ENCODE peak calls at places on chromosomes 3 and 15, in ten cellular contexts. One of them, this sample, is unnamed.

GRCh38 chr3:52890735-52891134 is 6.6 kb downstream of the STIMATE start:
- DNase-seq in GM13976: no peak
- DNase-seq in dorsolateral prefrontal cortex: no peak
- DNase-seq in RPMI8226: no peak
- DNase-seq in ELR: peak; percentile 62
- DNase-seq in omental fat pad: no peak
- DNase-seq in heart right ventricle: no peak
- DNase-seq in left colon: no peak
- DNase-seq in AG08396: no peak
- DNase-seq in stimulated activated CD4-positive, alpha-beta T cell treated with anti-CD3 and anti-CD28 coated beads, Interleukin-2, amount 100 ng/mL, for 48 hours: no peak
- DNase-seq in this sample: no peak

GRCh38 chr3:46981932-46982471 is 2.5 kb downstream of the NBEAL2 start:
- DNase-seq in dorsolateral prefrontal cortex: no peak
- DNase-seq in omental fat pad: no peak
- DNase-seq in stimulated activated CD4-positive, alpha-beta T cell treated with anti-CD3 and anti-CD28 coated beads, Interleukin-2, amount 100 ng/mL, for 48 hours: no peak
- DNase-seq in RPMI8226: no peak
- DNase-seq in AG08396: no peak
- DNase-seq in left colon: peak; percentile 65
- DNase-seq in heart right ventricle: no peak
- DNase-seq in GM13976: no peak
- DNase-seq in ELR: no peak
- DNase-seq in this sample: no peak

GRCh38 chr15:74398183-74398582 is 30.7 kb upstream of the CYP11A1 start:
- DNase-seq in RPMI8226: peak; percentile 31
- DNase-seq in GM13976: no peak
- DNase-seq in stimulated activated CD4-positive, alpha-beta T cell treated with anti-CD3 and anti-CD28 coated beads, Interleukin-2, amount 100 ng/mL, for 48 hours: no peak
- DNase-seq in left colon: no peak
- DNase-seq in omental fat pad: no peak
- DNase-seq in heart right ventricle: no peak
- DNase-seq in ELR: no peak
- DNase-seq in dorsolateral prefrontal cortex: no peak
- DNase-seq in AG08396: no peak
- DNase-seq in this sample: no peak

GRCh38 chr3:179416681-179417080 is 34.6 kb downstream of the GNB4 start:
- DNase-seq in left colon: no peak
- DNase-seq in omental fat pad: no peak
- DNase-seq in heart right ventricle: no peak
- DNase-seq in stimulated activated CD4-positive, alpha-beta T cell treated with anti-CD3 and anti-CD28 coated beads, Interleukin-2, amount 100 ng/mL, for 48 hours: no peak
- DNase-seq in ELR: no peak
- DNase-seq in GM13976: no peak
- DNase-seq in RPMI8226: no peak
- DNase-seq in AG08396: no peak
- DNase-seq in dorsolateral prefrontal cortex: no peak
- DNase-seq in this sample: no peak

GRCh38 chr15:27214032-27214431 is 243.1 kb downstream of the GABRG3 start:
- DNase-seq in ELR: no peak
- DNase-seq in heart right ventricle: no peak
- DNase-seq in RPMI8226: no peak
- DNase-seq in stimulated activated CD4-positive, alpha-beta T cell treated with anti-CD3 and anti-CD28 coated beads, Interleukin-2, amount 100 ng/mL, for 48 hours: no peak
- DNase-seq in dorsolateral prefrontal cortex: no peak
- DNase-seq in left colon: no peak
- DNase-seq in GM13976: no peak
- DNase-seq in AG08396: no peak
- DNase-seq in omental fat pad: no peak
- DNase-seq in this sample: no peak

GRCh38 chr15:33104276-33104675 is 90.2 kb downstream of the FMN1 start:
- DNase-seq in heart right ventricle: no peak
- DNase-seq in GM13976: no peak
- DNase-seq in dorsolateral prefrontal cortex: no peak
- DNase-seq in stimulated activated CD4-positive, alpha-beta T cell treated with anti-CD3 and anti-CD28 coated beads, Interleukin-2, amount 100 ng/mL, for 48 hours: no peak
- DNase-seq in left colon: no peak
- DNase-seq in omental fat pad: no peak
- DNase-seq in RPMI8226: no peak
- DNase-seq in AG08396: peak; percentile 37
- DNase-seq in ELR: peak; percentile 83
- DNase-seq in this sample: no peak

GRCh38 chr3:102114264-102114979 is 265.1 kb downstream of the NFKBIZ start:
- DNase-seq in GM13976: no peak
- DNase-seq in ELR: no peak
- DNase-seq in heart right ventricle: no peak
- DNase-seq in dorsolateral prefrontal cortex: no peak
- DNase-seq in RPMI8226: no peak
- DNase-seq in AG08396: no peak
- DNase-seq in stimulated activated CD4-positive, alpha-beta T cell treated with anti-CD3 and anti-CD28 coated beads, Interleukin-2, amount 100 ng/mL, for 48 hours: no peak
- DNase-seq in omental fat pad: no peak
- DNase-seq in left colon: no peak
- DNase-seq in this sample: no peak

GRCh38 chr15:39313467-39313866 is 267.4 kb upstream of the THBS1 start:
- DNase-seq in left colon: no peak
- DNase-seq in ELR: no peak
- DNase-seq in heart right ventricle: no peak
- DNase-seq in omental fat pad: no peak
- DNase-seq in dorsolateral prefrontal cortex: no peak
- DNase-seq in AG08396: no peak
- DNase-seq in stimulated activated CD4-positive, alpha-beta T cell treated with anti-CD3 and anti-CD28 coated beads, Interleukin-2, amount 100 ng/mL, for 48 hours: no peak
- DNase-seq in GM13976: no peak
- DNase-seq in RPMI8226: no peak
- DNase-seq in this sample: no peak

GRCh38 chr3:55097441-55097840 is 169.6 kb upstream of the LRTM1 start:
- DNase-seq in RPMI8226: no peak
- DNase-seq in GM13976: no peak
- DNase-seq in ELR: no peak
- DNase-seq in heart right ventricle: no peak
- DNase-seq in omental fat pad: no peak
- DNase-seq in dorsolateral prefrontal cortex: no peak
- DNase-seq in stimulated activated CD4-positive, alpha-beta T cell treated with anti-CD3 and anti-CD28 coated beads, Interleukin-2, amount 100 ng/mL, for 48 hours: no peak
- DNase-seq in AG08396: no peak
- DNase-seq in left colon: no peak
- DNase-seq in this sample: no peak

GRCh38 chr15:66879968-66880367 is 177.9 kb downstream of the SMAD6 start:
- DNase-seq in AG08396: no peak
- DNase-seq in heart right ventricle: no peak
- DNase-seq in dorsolateral prefrontal cortex: no peak
- DNase-seq in ELR: no peak
- DNase-seq in GM13976: no peak
- DNase-seq in stimulated activated CD4-positive, alpha-beta T cell treated with anti-CD3 and anti-CD28 coated beads, Interleukin-2, amount 100 ng/mL, for 48 hours: no peak
- DNase-seq in left colon: no peak
- DNase-seq in RPMI8226: no peak
- DNase-seq in omental fat pad: no peak
- DNase-seq in this sample: no peak

GRCh38 chr15:50128266-50128665 is 9.2 kb upstream of the ATP8B4 start:
- DNase-seq in RPMI8226: peak; percentile 42
- DNase-seq in left colon: peak; percentile 62
- DNase-seq in GM13976: no peak
- DNase-seq in omental fat pad: peak; percentile 51
- DNase-seq in stimulated activated CD4-positive, alpha-beta T cell treated with anti-CD3 and anti-CD28 coated beads, Interleukin-2, amount 100 ng/mL, for 48 hours: no peak
- DNase-seq in ELR: no peak
- DNase-seq in heart right ventricle: peak; percentile 69
- DNase-seq in dorsolateral prefrontal cortex: peak; percentile 40
- DNase-seq in AG08396: no peak
- DNase-seq in this sample: no peak

GRCh38 chr15:70023769-70024491 is 73.8 kb downstream of the TLE3 start:
- DNase-seq in stimulated activated CD4-positive, alpha-beta T cell treated with anti-CD3 and anti-CD28 coated beads, Interleukin-2, amount 100 ng/mL, for 48 hours: no peak
- DNase-seq in dorsolateral prefrontal cortex: no peak
- DNase-seq in omental fat pad: no peak
- DNase-seq in GM13976: no peak
- DNase-seq in ELR: peak; percentile 32
- DNase-seq in left colon: no peak
- DNase-seq in AG08396: peak; percentile 56
- DNase-seq in heart right ventricle: peak; percentile 52
- DNase-seq in RPMI8226: peak; percentile 57
- DNase-seq in this sample: no peak

GRCh38 chr3:23116041-23116440 is 87.1 kb upstream of the UBE2E2 start:
- DNase-seq in dorsolateral prefrontal cortex: no peak
- DNase-seq in AG08396: no peak
- DNase-seq in heart right ventricle: no peak
- DNase-seq in omental fat pad: no peak
- DNase-seq in ELR: no peak
- DNase-seq in GM13976: no peak
- DNase-seq in stimulated activated CD4-positive, alpha-beta T cell treated with anti-CD3 and anti-CD28 coated beads, Interleukin-2, amount 100 ng/mL, for 48 hours: no peak
- DNase-seq in left colon: no peak
- DNase-seq in RPMI8226: no peak
- DNase-seq in this sample: no peak

GRCh38 chr3:194043516-194043915 is 92.4 kb upstream of the HES1 start:
- DNase-seq in ELR: peak; percentile 59
- DNase-seq in stimulated activated CD4-positive, alpha-beta T cell treated with anti-CD3 and anti-CD28 coated beads, Interleukin-2, amount 100 ng/mL, for 48 hours: no peak
- DNase-seq in GM13976: no peak
- DNase-seq in left colon: no peak
- DNase-seq in omental fat pad: no peak
- DNase-seq in heart right ventricle: no peak
- DNase-seq in dorsolateral prefrontal cortex: no peak
- DNase-seq in RPMI8226: no peak
- DNase-seq in AG08396: peak; percentile 32
- DNase-seq in this sample: no peak

GRCh38 chr15:64044315-64045105 is 1.8 kb downstream of the DAPK2 start:
- DNase-seq in GM13976: peak; percentile 77
- DNase-seq in heart right ventricle: no peak
- DNase-seq in omental fat pad: no peak
- DNase-seq in ELR: no peak
- DNase-seq in stimulated activated CD4-positive, alpha-beta T cell treated with anti-CD3 and anti-CD28 coated beads, Interleukin-2, amount 100 ng/mL, for 48 hours: no peak
- DNase-seq in AG08396: no peak
- DNase-seq in left colon: peak; percentile 31
- DNase-seq in RPMI8226: peak; percentile 83
- DNase-seq in dorsolateral prefrontal cortex: no peak
- DNase-seq in this sample: peak; percentile 85

GRCh38 chr3:29649815-29650547 is 369.1 kb downstream of the RBMS3 start:
- DNase-seq in left colon: peak; percentile 27
- DNase-seq in AG08396: peak; percentile 25
- DNase-seq in heart right ventricle: peak; percentile 27
- DNase-seq in stimulated activated CD4-positive, alpha-beta T cell treated with anti-CD3 and anti-CD28 coated beads, Interleukin-2, amount 100 ng/mL, for 48 hours: no peak
- DNase-seq in omental fat pad: no peak
- DNase-seq in GM13976: no peak
- DNase-seq in RPMI8226: peak; percentile 71
- DNase-seq in ELR: peak; percentile 54
- DNase-seq in dorsolateral prefrontal cortex: no peak
- DNase-seq in this sample: no peak

GRCh38 chr3:144868506-144868905 is 896.9 kb downstream of the DIPK2A start:
- DNase-seq in omental fat pad: no peak
- DNase-seq in dorsolateral prefrontal cortex: no peak
- DNase-seq in AG08396: no peak
- DNase-seq in GM13976: no peak
- DNase-seq in RPMI8226: no peak
- DNase-seq in ELR: no peak
- DNase-seq in stimulated activated CD4-positive, alpha-beta T cell treated with anti-CD3 and anti-CD28 coated beads, Interleukin-2, amount 100 ng/mL, for 48 hours: no peak
- DNase-seq in left colon: no peak
- DNase-seq in heart right ventricle: no peak
- DNase-seq in this sample: no peak

GRCh38 chr3:127789051-127789450 is 33.3 kb downstream of the MGLL start:
- DNase-seq in left colon: no peak
- DNase-seq in dorsolateral prefrontal cortex: no peak
- DNase-seq in heart right ventricle: no peak
- DNase-seq in AG08396: no peak
- DNase-seq in omental fat pad: no peak
- DNase-seq in RPMI8226: no peak
- DNase-seq in ELR: peak; percentile 33
- DNase-seq in stimulated activated CD4-positive, alpha-beta T cell treated with anti-CD3 and anti-CD28 coated beads, Interleukin-2, amount 100 ng/mL, for 48 hours: no peak
- DNase-seq in GM13976: no peak
- DNase-seq in this sample: no peak

GRCh38 chr3:179474480-179474879 is 23.2 kb upstream of the GNB4 start:
- DNase-seq in RPMI8226: peak; percentile 56
- DNase-seq in left colon: no peak
- DNase-seq in GM13976: no peak
- DNase-seq in stimulated activated CD4-positive, alpha-beta T cell treated with anti-CD3 and anti-CD28 coated beads, Interleukin-2, amount 100 ng/mL, for 48 hours: no peak
- DNase-seq in AG08396: no peak
- DNase-seq in ELR: no peak
- DNase-seq in dorsolateral prefrontal cortex: no peak
- DNase-seq in omental fat pad: no peak
- DNase-seq in heart right ventricle: no peak
- DNase-seq in this sample: no peak

GRCh38 chr15:90099868-90100854 is 2.1 kb downstream of the IDH2 start:
- DNase-seq in dorsolateral prefrontal cortex: peak; percentile 70
- DNase-seq in omental fat pad: no peak
- DNase-seq in stimulated activated CD4-positive, alpha-beta T cell treated with anti-CD3 and anti-CD28 coated beads, Interleukin-2, amount 100 ng/mL, for 48 hours: no peak
- DNase-seq in heart right ventricle: no peak
- DNase-seq in RPMI8226: peak; percentile 87
- DNase-seq in GM13976: no peak
- DNase-seq in ELR: peak; percentile 39
- DNase-seq in left colon: peak; percentile 64
- DNase-seq in AG08396: peak; percentile 71
- DNase-seq in this sample: peak; percentile 62

GRCh38 chr3:133168025-133168401 is 129.8 kb downstream of the TMEM108 start:
- DNase-seq in ELR: no peak
- DNase-seq in dorsolateral prefrontal cortex: no peak
- DNase-seq in AG08396: no peak
- DNase-seq in left colon: no peak
- DNase-seq in GM13976: no peak
- DNase-seq in RPMI8226: no peak
- DNase-seq in heart right ventricle: no peak
- DNase-seq in omental fat pad: no peak
- DNase-seq in stimulated activated CD4-positive, alpha-beta T cell treated with anti-CD3 and anti-CD28 coated beads, Interleukin-2, amount 100 ng/mL, for 48 hours: no peak
- DNase-seq in this sample: no peak

GRCh38 chr15:41483115-41483514 is 10.6 kb upstream of the ITPKA start:
- DNase-seq in dorsolateral prefrontal cortex: no peak
- DNase-seq in left colon: no peak
- DNase-seq in GM13976: peak; percentile 82
- DNase-seq in RPMI8226: peak; percentile 42
- DNase-seq in heart right ventricle: no peak
- DNase-seq in stimulated activated CD4-positive, alpha-beta T cell treated with anti-CD3 and anti-CD28 coated beads, Interleukin-2, amount 100 ng/mL, for 48 hours: no peak
- DNase-seq in ELR: no peak
- DNase-seq in omental fat pad: no peak
- DNase-seq in AG08396: no peak
- DNase-seq in this sample: no peak

GRCh38 chr3:62178032-62178431 is 195.3 kb downstream of the FEZF2 start:
- DNase-seq in heart right ventricle: no peak
- DNase-seq in ELR: no peak
- DNase-seq in left colon: no peak
- DNase-seq in omental fat pad: no peak
- DNase-seq in AG08396: no peak
- DNase-seq in RPMI8226: no peak
- DNase-seq in GM13976: no peak
- DNase-seq in dorsolateral prefrontal cortex: no peak
- DNase-seq in stimulated activated CD4-positive, alpha-beta T cell treated with anti-CD3 and anti-CD28 coated beads, Interleukin-2, amount 100 ng/mL, for 48 hours: no peak
- DNase-seq in this sample: no peak